ENCODE peak calls at places on chromosomes 13 and 19, in eight cellular contexts. H is psoas muscle, K is mucosa of descending colon, V is spleen, Y is Peyer's patch, L is kidney, X is cardiac muscle cell, C is heart right ventricle. O is an unnamed sample.

GRCh38 chr19:44640518-44640917 is 3.2 kb upstream of the PVR start:
- DNase-seq in H (no peak), K (no peak), V (no peak), Y (no peak), L (no peak), X (no peak), C (no peak), O (no peak)

GRCh38 chr19:44051654-44052402 is at the start of gene ZNF223:
- DNase-seq in H (peak), K (peak), V (peak), Y (peak), L (peak), X (peak), C (peak), O (peak)

GRCh38 chr13:53336441-53337160 is 308.0 kb downstream of the OLFM4 start:
- DNase-seq in H (no peak), K (no peak), V (no peak), Y (no peak), L (no peak), X (no peak), C (no peak), O (no peak)

GRCh38 chr19:35458821-35459391 is 10.8 kb downstream of the FFAR2 start:
- DNase-seq in H (peak), K (peak), V (peak), Y (no peak), L (no peak), X (no peak), C (no peak), O (peak)

GRCh38 chr13:113148407-113148806 is 10.0 kb upstream of the PROZ start:
- DNase-seq in H (no peak), K (no peak), V (no peak), Y (no peak), L (peak), X (no peak), C (no peak), O (no peak)

GRCh38 chr13:39876258-39876657 is 220.8 kb downstream of the COG6 start:
- DNase-seq in H (no peak), K (no peak), V (no peak), Y (no peak), L (no peak), X (no peak), C (no peak), O (peak)

GRCh38 chr13:36778083-36778671 is 40.8 kb upstream of the RFXAP start:
- DNase-seq in H (no peak), K (no peak), V (no peak), Y (no peak), L (no peak), X (no peak), C (no peak), O (no peak)

GRCh38 chr13:66546534-66547379 is 683.4 kb downstream of the PCDH9 start:
- DNase-seq in H (no peak), K (no peak), V (no peak), Y (no peak), L (no peak), X (no peak), C (no peak), O (no peak)

GRCh38 chr19:19655641-19656343 is 7.7 kb downstream of the ATP13A1 start:
- DNase-seq in H (no peak), K (no peak), V (peak), Y (no peak), L (peak), X (no peak), C (no peak), O (no peak)

GRCh38 chr13:112233716-112234115 is 142.4 kb upstream of the SPACA7 start:
- DNase-seq in H (no peak), K (no peak), V (no peak), Y (no peak), L (no peak), X (no peak), C (no peak), O (no peak)

GRCh38 chr19:56566904-56567273 is 379 bp upstream of the ZNF470 start:
- DNase-seq in H (peak), K (peak), V (peak), Y (no peak), L (peak), X (no peak), C (peak), O (peak)

GRCh38 chr13:86002921-86003488 is 203.8 kb upstream of the SLITRK6 start:
- DNase-seq in H (no peak), K (no peak), V (no peak), Y (no peak), L (no peak), X (no peak), C (no peak), O (no peak)

GRCh38 chr13:28542804-28543203 is 47.9 kb upstream of the FLT1 start:
- DNase-seq in H (no peak), K (no peak), V (no peak), Y (no peak), L (no peak), X (no peak), C (no peak), O (no peak)

GRCh38 chr19:16541526-16542044 is 652 bp downstream of the CHERP start:
- DNase-seq in H (no peak), K (no peak), V (no peak), Y (no peak), L (peak), X (peak), C (no peak), O (no peak)

GRCh38 chr19:50632151-50632835 is 7.4 kb downstream of the SYT3 start:
- DNase-seq in H (no peak), K (no peak), V (peak), Y (no peak), L (no peak), X (no peak), C (no peak), O (no peak)
- TF ChIP-seq CTCF in H (no peak), K (no peak), V (no peak), Y (no peak), L (no peak), X (no peak), C (no peak), O (peak)

GRCh38 chr19:47848425-47848824 is 10.6 kb upstream of the TPRX2 start:
- DNase-seq in H (no peak), K (no peak), V (peak), Y (no peak), L (no peak), X (no peak), C (no peak), O (no peak)
- H3K4me3 ChIP-seq in H (no peak), K (no peak), V (no peak), Y (no peak), L (no peak), X (no peak), C (no peak), O (no peak)

DNA sequence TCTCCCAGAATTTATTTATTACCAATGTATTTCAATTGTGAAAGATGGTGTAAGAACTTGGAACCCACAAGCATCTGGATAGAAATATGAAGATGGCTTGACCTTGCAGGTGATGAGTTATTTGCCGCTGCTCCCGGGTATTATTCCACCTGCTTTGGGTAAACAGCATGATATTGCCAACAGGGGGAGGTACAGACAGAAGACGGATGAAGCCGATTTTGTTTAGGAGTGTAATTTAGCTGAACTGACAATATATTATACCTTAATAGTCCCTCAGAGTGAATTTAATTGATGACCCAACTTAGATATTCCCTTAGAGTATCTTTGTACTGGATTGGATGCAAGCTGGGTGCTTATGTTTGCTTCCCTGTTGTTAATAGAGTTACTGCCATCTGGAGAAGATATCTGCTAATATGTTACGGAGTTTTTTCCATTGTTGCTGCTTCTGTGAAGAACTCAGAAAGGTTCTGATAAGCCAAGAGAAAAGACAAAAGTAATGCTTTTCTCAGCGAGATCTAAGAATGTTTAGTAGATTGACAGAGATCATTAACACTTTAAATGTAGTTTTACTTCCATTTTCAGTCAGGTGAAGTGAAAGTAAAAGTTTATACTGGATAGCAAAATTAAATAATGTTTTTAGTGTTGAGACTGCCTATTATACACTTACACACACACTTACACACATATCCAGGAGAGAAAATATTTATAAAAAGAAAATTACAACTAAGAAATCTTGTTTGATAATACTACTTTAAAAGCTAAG is 2220.8 kb upstream of the PCDH20 start:
- DNase-seq in H (no peak), K (no peak), V (no peak), Y (no peak), L (no peak), X (no peak), C (no peak), O (no peak)
- TF ChIP-seq CTCF in H (no peak), K (no peak), V (no peak), Y (no peak), L (peak), X (no peak), C (no peak), O (no peak)

GRCh38 chr19:7600721-7601120 is 5.1 kb downstream of the CAMSAP3 start:
- DNase-seq in H (no peak), K (no peak), V (no peak), Y (no peak), L (no peak), X (no peak), C (no peak), O (no peak)

GRCh38 chr19:7597689-7598088 is 2.0 kb downstream of the CAMSAP3 start:
- DNase-seq in H (no peak), K (no peak), V (no peak), Y (no peak), L (no peak), X (no peak), C (no peak), O (no peak)

GRCh38 chr19:7598180-7598579 is 2.5 kb downstream of the CAMSAP3 start:
- DNase-seq in H (no peak), K (no peak), V (no peak), Y (no peak), L (no peak), X (no peak), C (no peak), O (no peak)

GRCh38 chr19:7595466-7596133 is at the start of gene CAMSAP3:
- DNase-seq in H (no peak), K (peak), V (no peak), Y (peak), L (peak), X (peak), C (no peak), O (no peak)

DNA sequence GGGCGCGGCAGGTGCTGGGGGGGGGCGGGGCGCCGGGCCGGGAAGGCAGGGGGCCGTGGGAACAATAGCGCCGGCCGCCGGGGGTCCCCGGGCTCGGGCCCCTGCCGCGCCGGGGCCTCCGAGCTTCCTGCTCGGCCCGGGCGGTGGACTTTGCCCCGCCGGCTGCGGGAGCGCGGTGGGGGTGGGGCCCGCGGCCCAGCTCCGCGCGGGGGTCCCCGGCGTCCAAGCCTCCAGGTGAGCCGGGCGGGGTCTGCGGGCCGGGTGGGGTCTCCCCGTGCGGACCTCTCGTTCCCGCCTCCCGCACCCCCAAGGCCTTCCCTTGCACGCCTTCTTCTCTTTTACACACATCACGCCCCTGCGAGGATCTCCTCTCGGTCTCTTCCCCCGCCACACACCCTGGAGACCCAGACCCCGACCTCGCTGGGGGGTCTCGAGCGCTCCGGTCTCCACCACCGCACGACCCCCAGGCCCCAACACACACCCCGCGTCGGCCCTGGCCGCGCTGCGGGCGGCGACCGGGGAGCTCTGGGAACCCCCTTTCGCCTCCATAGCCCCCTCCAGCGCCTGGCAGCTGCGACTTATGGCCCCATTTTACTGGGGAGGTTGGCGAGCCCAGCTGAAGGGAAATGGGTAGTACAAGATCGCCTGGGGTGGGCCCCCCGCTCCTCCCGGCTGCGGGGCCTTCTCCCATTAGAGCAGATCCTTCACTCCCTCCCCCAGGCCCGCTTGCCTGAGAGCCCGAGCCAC is 701 bp downstream of the CAMSAP3 start:
- DNase-seq in H (no peak), K (peak), V (no peak), Y (no peak), L (no peak), X (no peak), C (no peak), O (no peak)
- H3K4me3 ChIP-seq in H (peak), K (peak), V (no peak), Y (peak), L (peak), X (peak), C (no peak), O (no peak)

GRCh38 chr13:33489563-33489962 is 204.0 kb upstream of the STARD13 start:
- DNase-seq in H (no peak), K (no peak), V (no peak), Y (no peak), L (no peak), X (no peak), C (no peak), O (no peak)

GRCh38 chr13:33483471-33483870 is 197.9 kb upstream of the STARD13 start:
- DNase-seq in H (no peak), K (no peak), V (no peak), Y (no peak), L (no peak), X (no peak), C (no peak), O (no peak)

GRCh38 chr13:33490461-33491327 is 205.1 kb upstream of the STARD13 start:
- DNase-seq in H (no peak), K (no peak), V (no peak), Y (no peak), L (peak), X (no peak), C (peak), O (no peak)

GRCh38 chr13:33485247-33485646 is 199.7 kb upstream of the STARD13 start:
- DNase-seq in H (no peak), K (no peak), V (no peak), Y (no peak), L (no peak), X (no peak), C (no peak), O (no peak)

DNA sequence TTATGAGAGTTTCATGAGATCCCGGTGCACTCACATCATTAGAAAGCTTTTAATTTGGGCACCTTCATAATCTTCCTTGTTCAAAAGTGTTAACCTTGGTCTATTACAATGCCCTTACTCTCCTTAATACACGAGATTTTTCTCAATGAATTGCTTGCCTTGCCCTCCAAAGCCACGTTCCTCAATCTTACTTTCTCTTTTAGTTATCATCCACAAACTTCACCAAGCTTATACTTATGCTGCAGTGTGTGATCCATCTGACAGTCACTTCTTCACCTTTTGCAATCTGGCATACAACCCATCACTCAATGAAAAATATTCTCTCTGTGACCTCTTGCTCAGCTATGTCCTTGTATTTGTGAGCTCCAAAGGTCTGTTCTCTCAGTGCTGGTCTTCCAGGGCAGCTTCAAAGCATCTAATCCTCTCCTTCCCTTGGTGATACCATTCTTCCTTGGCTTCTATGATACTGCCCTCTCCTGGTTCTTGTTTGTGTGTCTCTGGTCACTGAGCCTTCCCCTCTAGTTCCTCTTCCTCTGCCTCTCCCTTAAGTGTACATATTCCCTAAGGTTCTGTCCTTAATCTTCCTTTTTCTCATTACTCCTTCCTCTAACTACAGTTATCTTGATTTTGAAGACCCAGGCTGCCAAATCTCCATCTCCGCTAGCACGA is 202.2 kb upstream of the STARD13 start:
- DNase-seq in H (no peak), K (peak), V (no peak), Y (no peak), L (no peak), X (no peak), C (peak), O (peak)
- TF ChIP-seq CTCF in H (peak), K (no peak), V (no peak), Y (peak), L (peak), X (peak), C (peak), O (peak)

GRCh38 chr19:42315024-42315423 is 1.9 kb downstream of the TMEM145 start:
- DNase-seq in H (no peak), K (no peak), V (no peak), Y (no peak), L (no peak), X (no peak), C (no peak), O (no peak)
- H3K4me3 ChIP-seq in H (no peak), K (no peak), V (no peak), Y (no peak), L (no peak), X (no peak), C (no peak), O (no peak)

GRCh38 chr13:43159007-43159406 is 135.6 kb downstream of the DNAJC15 start:
- DNase-seq in H (no peak), K (no peak), V (no peak), Y (no peak), L (no peak), X (no peak), C (no peak), O (no peak)
- TF ChIP-seq CTCF in H (no peak), K (no peak), V (no peak), Y (no peak), L (no peak), X (peak), C (no peak), O (no peak)

DNA sequence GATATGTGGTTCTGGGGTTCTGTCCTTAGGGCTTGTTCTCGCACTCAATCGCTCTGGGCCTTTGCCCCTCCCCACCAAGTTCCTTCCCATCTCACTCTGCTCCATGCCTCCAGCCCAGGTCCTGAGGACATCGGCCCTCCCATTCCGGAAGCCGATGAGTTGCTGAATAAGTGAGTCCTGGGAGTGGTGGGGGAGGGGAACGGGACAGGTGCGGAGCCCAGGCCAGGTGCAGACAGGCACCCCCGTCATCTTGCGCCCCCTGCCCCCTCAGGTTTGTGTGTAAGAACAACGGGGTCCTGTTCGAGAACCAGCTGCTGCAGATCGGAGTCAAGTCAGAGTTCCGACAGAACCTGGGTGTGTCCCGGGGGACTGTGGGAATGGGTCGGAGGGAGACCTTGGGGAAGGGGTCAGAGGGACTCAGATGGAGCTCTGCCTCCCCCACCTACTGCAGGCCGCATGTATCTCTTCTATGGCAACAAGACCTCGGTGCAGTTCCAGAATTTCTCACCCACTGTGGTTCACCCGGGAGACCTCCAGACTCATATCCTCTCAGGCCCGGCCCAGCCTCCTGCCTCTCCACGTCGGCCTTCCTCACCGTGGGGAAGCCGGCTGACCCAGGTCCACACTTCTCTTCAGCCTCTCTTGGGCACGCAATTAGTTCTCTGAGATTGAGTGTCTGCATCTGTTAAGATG is 10.1 kb downstream of the FUZ start:
- DNase-seq in H (no peak), K (no peak), V (no peak), Y (no peak), L (peak), X (no peak), C (no peak), O (no peak)
- H3K4me3 ChIP-seq in H (peak), K (no peak), V (no peak), Y (no peak), L (no peak), X (no peak), C (peak), O (no peak)

GRCh38 chr13:27171244-27171829 is at the start of gene USP12:
- DNase-seq in H (no peak), K (no peak), V (no peak), Y (no peak), L (peak), X (peak), C (peak), O (peak)
- TF ChIP-seq CTCF in H (peak), K (no peak), V (no peak), Y (peak), L (peak), X (no peak), C (no peak), O (no peak)